ENCODE peak calls at places on chromosomes 6 and 20, in five cellular contexts. J is fibroblast of lung, F is astrocyte of the cerebellum, C is mucosa of descending colon, R is mucosa of gallbladder. Q is an unnamed sample.

GRCh38 chr20:46784450-46785127 is 75.1 kb downstream of the SLC2A10 start:
- DNase-seq in F (no peak), C (no peak), R (no peak), J (peak), Q (no peak)

GRCh38 chr20:1362484-1362883 is 30.4 kb downstream of the FKBP1A start:
- DNase-seq in R (no peak), J (no peak), F (no peak), C (no peak), Q (no peak)

GRCh38 chr6:15560713-15561112 is 102.1 kb downstream of the DTNBP1 start:
- DNase-seq in F (no peak), C (no peak), R (no peak), J (no peak), Q (no peak)

GRCh38 chr6:20408851-20409250 is 7.2 kb downstream of the E2F3 start:
- DNase-seq in C (no peak), R (no peak), F (no peak), J (no peak), Q (no peak)

GRCh38 chr6:84013931-84014330 is 19.6 kb upstream of the MRAP2 start:
- DNase-seq in R (no peak), F (no peak), J (no peak), C (no peak), Q (no peak)

GRCh38 chr20:53622247-53623114 is 28.8 kb upstream of the ZNF217 start:
- DNase-seq in J (peak), R (no peak), C (no peak), F (no peak), Q (no peak)

GRCh38 chr6:105793132-105793531 is 293.0 kb upstream of the PRDM1 start:
- DNase-seq in C (no peak), R (peak), J (no peak), F (no peak), Q (no peak)

GRCh38 chr6:152146385-152146784 is 338.9 kb downstream of the ESR1 start:
- DNase-seq in J (peak), F (peak), C (no peak), R (no peak), Q (no peak)

GRCh38 chr6:90098637-90099036 is 198.0 kb downstream of the BACH2 start:
- DNase-seq in C (no peak), R (no peak), J (no peak), F (peak), Q (no peak)